ENCODE peak calls at places on chromosome 10, in five cellular contexts. N is CD8-positive, alpha-beta T cell; I is coronary artery; B is mucosa of descending colon; M is cardiac fibroblast. W is an unnamed sample.

GRCh38 chr10:33388325-33388724 is 53.9 kb upstream of the NRP1 start:
- DNase-seq in N (no peak), M (no peak), I (no peak), B (no peak), W (no peak)

GRCh38 chr10:7303067-7303629 is 107.7 kb downstream of the SFMBT2 start:
- DNase-seq in I (no peak), B (no peak), M (no peak), N (no peak), W (no peak)

GRCh38 chr10:58239561-58240169 is 28.0 kb downstream of the IPMK start:
- DNase-seq in M (peak), I (no peak), B (no peak), N (no peak), W (no peak)

GRCh38 chr10:5041471-5042023 is 37.9 kb upstream of the AKR1C2 start:
- DNase-seq in I (no peak), M (no peak), N (no peak), B (no peak), W (no peak)

GRCh38 chr10:86684305-86684704 is 16.0 kb downstream of the LDB3 start:
- DNase-seq in N (no peak), M (no peak), B (no peak), I (peak), W (no peak)

GRCh38 chr10:117797286-117797685 is 249.5 kb downstream of the RAB11FIP2 start:
- DNase-seq in N (no peak), M (no peak), I (no peak), B (no peak), W (no peak)

GRCh38 chr10:126508535-126509040 is 120.3 kb upstream of the ADAM12 start:
- DNase-seq in I (no peak), B (no peak), N (no peak), M (no peak), W (no peak)

GRCh38 chr10:59252491-59252890 is 76.0 kb downstream of the PHYHIPL start:
- DNase-seq in B (no peak), I (no peak), N (no peak), M (no peak), W (no peak)

GRCh38 chr10:10421071-10421470 is 596.6 kb upstream of the CELF2 start:
- DNase-seq in N (no peak), B (no peak), M (no peak), I (no peak), W (peak)

GRCh38 chr10:102735065-102735562 is 8.6 kb upstream of the WBP1L start:
- DNase-seq in B (no peak), M (peak), N (no peak), I (no peak), W (no peak)

GRCh38 chr10:34826221-34826620 is 11.1 kb upstream of the PARD3 start:
- DNase-seq in B (no peak), I (no peak), N (no peak), M (no peak), W (no peak)

GRCh38 chr10:49601857-49602256 is 8.3 kb upstream of the SLC18A3 start:
- DNase-seq in N (no peak), M (peak), B (no peak), I (no peak), W (no peak)

GRCh38 chr10:104580774-104581675 is 60.1 kb upstream of the SORCS3 start:
- DNase-seq in B (peak), I (no peak), M (peak), N (peak), W (peak)

GRCh38 chr10:19663344-19663743 is 152.9 kb upstream of the PLXDC2 start:
- DNase-seq in I (no peak), B (no peak), N (no peak), M (no peak), W (no peak)

GRCh38 chr10:34655286-34656170 is 159.6 kb downstream of the PARD3 start:
- DNase-seq in B (peak), I (no peak), N (no peak), M (peak), W (peak)

GRCh38 chr10:13930123-13930522 is 343.4 kb downstream of the PRPF18 start:
- DNase-seq in I (no peak), B (no peak), M (no peak), N (peak), W (peak)

GRCh38 chr10:48494073-48494472 is 110.8 kb downstream of the ARHGAP22 start:
- DNase-seq in N (no peak), I (peak), B (no peak), M (no peak), W (peak)

GRCh38 chr10:17910144-17910789 is 41.5 kb upstream of the SLC39A12 start:
- DNase-seq in B (peak), M (peak), I (no peak), N (no peak), W (peak)

GRCh38 chr10:110207805-110208613 is 604 bp downstream of the MXI1 start:
- DNase-seq in B (peak), M (peak), I (peak), N (peak), W (no peak)

GRCh38 chr10:14954934-14955333 is 1.0 kb upstream of the DCLRE1C start:
- DNase-seq in I (no peak), M (no peak), B (no peak), N (no peak), W (no peak)
- H3K4me3 ChIP-seq in I (no peak), M (no peak), B (no peak), N (peak), W (peak)

GRCh38 chr10:129659881-129660280 is 192.8 kb downstream of the MGMT start:
- DNase-seq in B (no peak), M (no peak), I (no peak), N (no peak), W (no peak)
- H3K4me3 ChIP-seq in B (no peak), M (no peak), I (no peak), N (no peak), W (no peak)

GRCh38 chr10:79149345-79149661 is 80.5 kb downstream of the ZMIZ1 start:
- DNase-seq in M (no peak), B (no peak), I (no peak), N (no peak), W (no peak)
- H3K4me3 ChIP-seq in M (no peak), B (no peak), I (no peak), N (no peak), W (no peak)

DNA sequence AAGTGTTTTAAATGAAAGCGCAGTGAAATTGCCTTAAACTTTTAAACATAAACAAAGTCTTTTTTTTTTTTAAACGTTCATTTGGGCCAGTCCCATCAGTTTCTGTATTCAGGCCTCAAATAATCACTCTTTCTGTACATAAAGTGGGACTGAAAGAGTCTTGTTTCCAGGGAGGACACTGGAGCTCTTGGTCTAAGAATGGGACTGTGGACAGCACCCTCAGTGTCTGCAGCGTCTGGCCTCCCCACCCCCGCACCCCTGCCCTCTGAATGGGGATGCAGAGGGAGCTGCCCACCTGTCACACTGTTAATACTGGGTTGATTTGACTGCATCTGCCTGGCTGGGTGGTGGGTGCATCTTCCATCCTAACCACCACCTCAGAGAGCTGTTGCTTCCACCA is 5.2 kb downstream of the ZNF365 start:
- DNase-seq in B (no peak), N (no peak), M (no peak), I (no peak), W (no peak)
- H3K4me3 ChIP-seq in B (no peak), N (no peak), M (no peak), I (no peak), W (no peak)

GRCh38 chr10:68787813-68788212 is 39.5 kb upstream of the STOX1 start:
- DNase-seq in N (no peak), B (no peak), M (no peak), I (no peak), W (no peak)
- H3K4me3 ChIP-seq in N (no peak), B (no peak), M (no peak), I (no peak), W (no peak)